ENCODE peak calls at places on chromosome 20, in six cellular contexts. Q, C, E, B, J and Y are unnamed samples.
A peak's percentile ranks its signal among the peaks of the same experiment; 100 is the strongest.

GRCh38 chr20:32961956-32962517 is 42.2 kb downstream of the SUN5 start:
- DNase-seq in B (no peak), J (no peak), E (no peak), C (no peak), Q (no peak), Y (no peak)

GRCh38 chr20:2942439-2942838 is 69.2 kb downstream of the PTPRA start:
- DNase-seq in J (no peak), Q (no peak), E (no peak), B (no peak), C (no peak), Y (no peak)

GRCh38 chr20:19907326-19908056 is 109.7 kb upstream of the NAA20 start:
- DNase-seq in Q (no peak), B (no peak), J (no peak), C (no peak), E (no peak), Y (no peak)

GRCh38 chr20:5197847-5198650 is 71.2 kb downstream of the CDS2 start:
- DNase-seq in J (no peak), C (no peak), E (no peak), Q (no peak), B (no peak), Y (no peak)

GRCh38 chr20:18057106-18057993 is at the start of gene OVOL2:
- DNase-seq in E (peak; percentile 31), B (no peak), J (peak; percentile 95), C (no peak), Q (no peak), Y (no peak)

GRCh38 chr20:19935842-19936241 is 81.3 kb upstream of the NAA20 start:
- DNase-seq in C (no peak), E (no peak), J (peak; percentile 76), Q (no peak), B (no peak), Y (no peak)

GRCh38 chr20:16806061-16806460 is 57.9 kb downstream of the OTOR start:
- DNase-seq in C (no peak), B (no peak), J (no peak), Q (no peak), E (no peak), Y (no peak)

GRCh38 chr20:20743511-20744169 is 31.2 kb upstream of the RALGAPA2 start:
- DNase-seq in E (no peak), C (peak; percentile 55), J (no peak), B (no peak), Q (no peak), Y (peak; percentile 7)

GRCh38 chr20:57656821-57657536 is 36.8 kb upstream of the ZBP1 start:
- DNase-seq in J (no peak), E (no peak), C (no peak), B (no peak), Q (no peak), Y (no peak)

GRCh38 chr20:33731693-33732165 is at the start of gene ZNF341:
- DNase-seq in C (peak; percentile 92), J (peak; percentile 84), B (peak; percentile 84), Q (peak; percentile 37), E (peak; percentile 86), Y (peak; percentile 97)

GRCh38 chr20:3218307-3218988 is 9.2 kb downstream of the ITPA start:
- DNase-seq in C (no peak), J (peak; percentile 74), B (peak; percentile 69), Q (no peak), E (no peak), Y (peak; percentile 72)

GRCh38 chr20:61589055-61589385 is 337.0 kb downstream of the CDH4 start:
- DNase-seq in Q (peak; percentile 46), J (peak; percentile 10), B (no peak), C (no peak), E (peak; percentile 84), Y (no peak)

GRCh38 chr20:49914310-49915117 is 815 bp downstream of the SPATA2 start:
- DNase-seq in J (peak; percentile 39), Q (no peak), E (peak; percentile 46), B (no peak), C (peak; percentile 49), Y (peak; percentile 72)

GRCh38 chr20:58349586-58349985 is 39.4 kb upstream of the VAPB start:
- DNase-seq in J (peak; percentile 94), E (peak; percentile 91), Q (no peak), B (no peak), C (no peak), Y (no peak)

GRCh38 chr20:38499366-38499765 is 26.7 kb downstream of the RALGAPB start:
- DNase-seq in B (no peak), Q (no peak), C (no peak), J (no peak), E (peak; percentile 6), Y (peak; percentile 7)

GRCh38 chr20:57391439-57392129 is 388 bp downstream of the RBM38 start:
- DNase-seq in E (no peak), Q (no peak), J (peak; percentile 34), C (no peak), B (no peak), Y (peak; percentile 83)

GRCh38 chr20:31569163-31570020 is 35.7 kb upstream of the ID1 start:
- DNase-seq in E (peak; percentile 79), C (no peak), Q (no peak), B (peak; percentile 53), J (peak; percentile 59), Y (peak; percentile 79)

GRCh38 chr20:51734876-51735499 is 33.2 kb downstream of the ATP9A start:
- DNase-seq in Q (no peak), B (no peak), C (no peak), E (no peak), J (no peak), Y (no peak)

GRCh38 chr20:63915471-63915870 is 20.5 kb downstream of the DNAJC5 start:
- DNase-seq in Q (no peak), E (no peak), B (no peak), J (no peak), C (peak; percentile 46), Y (no peak)

GRCh38 chr20:19995220-19995863 is 21.8 kb upstream of the NAA20 start:
- DNase-seq in Q (no peak), B (peak; percentile 6), J (peak; percentile 77), E (peak; percentile 78), C (no peak), Y (peak; percentile 27)

GRCh38 chr20:32159766-32160221 is 47.7 kb downstream of the PLAGL2 start:
- DNase-seq in Q (no peak), C (no peak), B (no peak), E (no peak), J (no peak), Y (peak; percentile 37)

GRCh38 chr20:63980317-63980805 is 571 bp upstream of the PRPF6 start:
- DNase-seq in E (no peak), J (no peak), Q (no peak), C (peak; percentile 61), B (no peak), Y (no peak)

GRCh38 chr20:37145014-37145413 is 34.1 kb upstream of the RPN2 start:
- DNase-seq in E (no peak), J (peak; percentile 19), B (no peak), C (no peak), Q (no peak), Y (no peak)

GRCh38 chr20:34268851-34269668 is 27.8 kb downstream of the ASIP start:
- DNase-seq in J (no peak), B (peak; percentile 17), Q (no peak), E (no peak), C (no peak), Y (no peak)

GRCh38 chr20:37526839-37527637 is 638 bp downstream of the BLCAP start:
- DNase-seq in Q (no peak), J (peak; percentile 33), E (peak; percentile 53), C (no peak), B (no peak), Y (peak; percentile 30)

GRCh38 chr20:51600016-51600420 is 57.5 kb upstream of the NFATC2 start:
- DNase-seq in E (no peak), Q (no peak), B (no peak), C (no peak), J (no peak), Y (no peak)

GRCh38 chr20:32333988-32334885 is 23.9 kb upstream of the ASXL1 start:
- DNase-seq in Q (no peak), B (peak; percentile 31), E (no peak), J (no peak), C (peak; percentile 46), Y (peak; percentile 86)

GRCh38 chr20:4808872-4809271 is 87.2 kb downstream of the PRND start:
- DNase-seq in J (no peak), E (no peak), B (no peak), Q (no peak), C (no peak), Y (no peak)

GRCh38 chr20:9966966-9967365 is 67.8 kb upstream of the ANKEF1 start:
- DNase-seq in B (no peak), C (no peak), Q (no peak), E (peak; percentile 48), J (peak; percentile 52), Y (no peak)

GRCh38 chr20:21240394-21240793 is 62.7 kb upstream of the XRN2 start:
- DNase-seq in Q (no peak), E (no peak), J (no peak), B (no peak), C (no peak), Y (no peak)

GRCh38 chr20:33812673-33813462 is 1.7 kb downstream of the CHMP4B start:
- DNase-seq in B (no peak), C (no peak), J (peak; percentile 28), Q (no peak), E (no peak), Y (peak; percentile 57)

GRCh38 chr20:44780226-44780625 is 30.1 kb downstream of the RIMS4 start:
- DNase-seq in B (peak; percentile 12), J (peak; percentile 70), C (no peak), Q (peak; percentile 8), E (peak; percentile 61), Y (peak; percentile 52)

GRCh38 chr20:55888655-55889054 is 116.7 kb downstream of the CBLN4 start:
- DNase-seq in B (no peak), Q (no peak), E (peak; percentile 10), C (no peak), J (peak; percentile 14), Y (no peak)

GRCh38 chr20:3199976-3200755 is 4.3 kb downstream of the DDRGK1 start:
- DNase-seq in Q (no peak), C (no peak), E (no peak), B (no peak), J (no peak), Y (no peak)

GRCh38 chr20:41686961-41687360 is 68.8 kb upstream of the CHD6 start:
- DNase-seq in Q (no peak), B (no peak), C (no peak), E (no peak), J (no peak), Y (no peak)